ENCODE peak calls at places on chromosomes 16 and 17, in five cellular contexts. H is heart left ventricle, O is left kidney, Z is NCI-H524, I is A549. V is an unnamed sample.

GRCh38 chr17:50155115-50155819 is 4.8 kb upstream of the PPP1R9B start:
- DNase-seq in H (peak; percentile 59), I (no peak), O (peak; percentile 43), Z (no peak), V (no peak)

GRCh38 chr17:68108313-68109000 is 72.9 kb downstream of the KPNA2 start:
- DNase-seq in O (no peak), Z (no peak), H (no peak), I (no peak), V (no peak)

GRCh38 chr16:84228321-84228838 is 11.4 kb downstream of the KCNG4 start:
- DNase-seq in O (peak; percentile 52), Z (peak; percentile 69), I (peak; percentile 93), H (peak; percentile 85), V (no peak)

GRCh38 chr17:17141279-17141678 is 64.9 kb downstream of the PLD6 start:
- DNase-seq in O (no peak), Z (no peak), H (no peak), I (no peak), V (no peak)

GRCh38 chr17:78133179-78133951 is 2.8 kb downstream of the TMC8 start:
- DNase-seq in I (no peak), Z (no peak), O (no peak), H (no peak), V (no peak)

GRCh38 chr17:1485311-1485747 is 7.2 kb downstream of the MYO1C start:
- DNase-seq in O (peak; percentile 69), H (peak; percentile 80), Z (no peak), I (peak; percentile 48), V (no peak)

GRCh38 chr17:29825604-29826003 is 104.4 kb downstream of the SSH2 start:
- DNase-seq in I (no peak), H (no peak), O (no peak), Z (no peak), V (no peak)

GRCh38 chr16:3059041-3059722 is 6.3 kb upstream of the IL32 start:
- DNase-seq in Z (peak; percentile 69), O (peak; percentile 96), I (peak; percentile 79), H (peak; percentile 94), V (peak; percentile 98)

GRCh38 chr16:8229011-8229520 is 361.2 kb downstream of the TMEM114 start:
- DNase-seq in Z (no peak), O (no peak), H (no peak), I (no peak), V (no peak)

GRCh38 chr17:41649923-41650519 is 25.6 kb upstream of the KRT17 start:
- DNase-seq in O (no peak), Z (no peak), H (no peak), I (no peak), V (no peak)

GRCh38 chr16:89842471-89843408 is 14.5 kb downstream of the SPIRE2 start:
- DNase-seq in H (peak; percentile 65), Z (no peak), I (no peak), O (peak; percentile 66), V (no peak)

GRCh38 chr16:13014516-13014915 is 113.1 kb downstream of the SHISA9 start:
- DNase-seq in Z (no peak), H (no peak), I (no peak), O (peak; percentile 80), V (no peak)

GRCh38 chr16:3511286-3512180 is 10.7 kb downstream of the CLUAP1 start:
- DNase-seq in H (no peak), O (no peak), I (no peak), Z (no peak), V (no peak)

GRCh38 chr16:28192811-28193529 is 18.8 kb downstream of the XPO6 start:
- DNase-seq in Z (no peak), O (no peak), I (no peak), H (no peak), V (no peak)

GRCh38 chr16:70774261-70774660 is 26.7 kb downstream of the VAC14 start:
- DNase-seq in I (no peak), Z (no peak), H (no peak), O (peak; percentile 22), V (no peak)

GRCh38 chr16:15676506-15676905 is 26.5 kb downstream of the NDE1 start:
- DNase-seq in O (peak; percentile 54), I (no peak), H (no peak), Z (no peak), V (no peak)

GRCh38 chr16:80743772-80744171 is 60.6 kb downstream of the CDYL2 start:
- DNase-seq in Z (no peak), I (no peak), H (no peak), O (no peak), V (no peak)

GRCh38 chr16:1348441-1348840 is 3.2 kb downstream of the TSR3 start:
- DNase-seq in I (no peak), H (no peak), O (no peak), Z (no peak), V (no peak)

GRCh38 chr16:83215417-83216001 is 588.7 kb downstream of the CDH13 start:
- DNase-seq in H (no peak), I (peak; percentile 23), Z (no peak), O (peak; percentile 50), V (peak; percentile 41)

GRCh38 chr16:4613636-4614570 is 785 bp downstream of the UBALD1 start:
- DNase-seq in I (no peak), O (peak; percentile 87), Z (no peak), H (no peak), V (peak; percentile 69)

GRCh38 chr17:34306466-34306865 is 12.8 kb upstream of the CCL8 start:
- DNase-seq in Z (no peak), O (no peak), I (peak; percentile 22), H (no peak), V (no peak)

GRCh38 chr17:64634217-64634616 is 27.9 kb downstream of the SMURF2 start:
- DNase-seq in H (no peak), I (no peak), Z (no peak), O (no peak), V (no peak)

GRCh38 chr17:59466943-59467801 is 98.2 kb upstream of the DHX40 start:
- DNase-seq in H (no peak), Z (no peak), I (no peak), O (no peak), V (no peak)

GRCh38 chr17:41687828-41688640 is 651 bp upstream of the EIF1 start:
- DNase-seq in Z (peak; percentile 46), I (no peak), H (peak; percentile 71), O (peak; percentile 58), V (peak; percentile 60)

GRCh38 chr16:17409894-17410293 is 60.9 kb downstream of the XYLT1 start:
- DNase-seq in O (no peak), H (no peak), I (no peak), Z (no peak), V (no peak)